ENCODE peak calls at places on chromosomes 3 and 15, in four cellular contexts. J, Z, V and R are unnamed samples.

GRCh38 chr3:27943106-27943505 is 221.0 kb upstream of the EOMES start:
- DNase-seq in J (no peak), Z (peak), V (no peak), R (no peak)

GRCh38 chr3:168081856-168082255 is 13.9 kb downstream of the GOLIM4 start:
- DNase-seq in J (no peak), Z (no peak), V (no peak), R (no peak)

GRCh38 chr3:156388469-156389150 is 166.3 kb downstream of the SSR3 start:
- DNase-seq in J (no peak), Z (no peak), V (no peak), R (no peak)

GRCh38 chr3:171811059-171811912 is 1.0 kb upstream of the PLD1 start:
- DNase-seq in J (peak), Z (peak), V (peak), R (no peak)

GRCh38 chr15:78306176-78306774 is 6.9 kb upstream of the SKIC8 start:
- DNase-seq in J (no peak), Z (no peak), V (peak), R (no peak)

GRCh38 chr3:184361532-184361931 is at the start of the genes CLCN2 and POLR2H:
- DNase-seq in J (no peak), Z (peak), V (peak), R (no peak)

GRCh38 chr15:47331796-47332480 is 385.4 kb upstream of the SEMA6D start:
- DNase-seq in J (no peak), Z (no peak), V (no peak), R (no peak)

GRCh38 chr15:73965730-73966103 is 26.4 kb downstream of the STOML1 start:
- DNase-seq in J (no peak), Z (no peak), V (no peak), R (no peak)

GRCh38 chr15:37140531-37141053 is 40.2 kb upstream of the MEIS2 start:
- DNase-seq in J (no peak), Z (no peak), V (no peak), R (no peak)

GRCh38 chr15:32867313-32867626 is 149.5 kb downstream of the GREM1 start:
- DNase-seq in J (peak), Z (no peak), V (peak), R (no peak)

GRCh38 chr3:182149594-182149993 is 437.9 kb downstream of the SOX2 start:
- DNase-seq in J (no peak), Z (peak), V (no peak), R (no peak)

DNA sequence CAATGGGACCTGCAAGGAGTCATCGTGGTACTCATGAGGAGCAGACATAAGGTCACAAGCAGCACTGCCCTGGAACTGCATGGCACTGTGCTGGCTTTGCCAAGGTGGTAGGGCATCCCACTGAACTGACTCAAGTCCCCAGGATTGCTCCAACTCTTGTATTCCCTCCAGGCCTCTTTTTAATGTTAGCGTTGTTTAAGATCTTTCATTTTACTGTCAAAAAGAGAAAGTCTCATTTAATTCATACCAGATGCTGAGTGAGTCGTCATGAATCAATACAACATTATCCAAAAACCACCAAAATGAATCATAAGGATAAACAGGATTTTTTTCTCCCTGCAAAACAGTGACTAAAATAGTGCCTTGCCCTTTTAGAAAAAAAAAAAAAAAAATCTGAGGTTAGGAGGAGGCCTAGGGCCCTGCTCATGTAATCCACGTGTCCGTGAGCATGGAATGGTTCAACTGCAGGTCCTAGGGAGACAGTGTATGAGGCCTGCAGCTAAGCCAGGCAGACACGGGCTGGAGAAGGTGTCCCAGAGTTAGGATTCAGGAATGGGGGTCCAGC is 36.7 kb upstream of the BLM start:
- DNase-seq in J (no peak), Z (no peak), V (no peak), R (no peak)
- TF ChIP-seq ESRRA in J (no peak), Z (no peak), V (no peak), R (no peak)

GRCh38 chr3:170364965-170365364 is 7.5 kb downstream of the SKIL start:
- DNase-seq in J (no peak), Z (no peak), V (no peak), R (no peak)

GRCh38 chr3:170367797-170368196 is 10.3 kb downstream of the SKIL start:
- DNase-seq in J (no peak), Z (no peak), V (no peak), R (no peak)

GRCh38 chr3:170372190-170372879 is 14.8 kb downstream of the SKIL start:
- DNase-seq in J (no peak), Z (no peak), V (no peak), R (no peak)

GRCh38 chr3:170363471-170363994 is 6.0 kb downstream of the SKIL start:
- DNase-seq in J (no peak), Z (no peak), V (no peak), R (no peak)

GRCh38 chr3:170368921-170369320 is 11.4 kb downstream of the SKIL start:
- DNase-seq in J (no peak), Z (no peak), V (no peak), R (no peak)
- TF ChIP-seq JUNB in J (no peak), Z (no peak), V (no peak), R (no peak)

GRCh38 chr15:98957655-98958054 is 49.9 kb downstream of the PGPEP1L start:
- DNase-seq in J (no peak), Z (no peak), V (no peak), R (no peak)

GRCh38 chr15:98959640-98960007 is 48.0 kb downstream of the PGPEP1L start:
- DNase-seq in J (no peak), Z (no peak), V (no peak), R (no peak)

GRCh38 chr15:98958076-98958475 is 49.5 kb downstream of the PGPEP1L start:
- DNase-seq in J (no peak), Z (no peak), V (no peak), R (no peak)

GRCh38 chr15:98960555-98961050 is 47.0 kb downstream of the PGPEP1L start:
- DNase-seq in J (no peak), Z (no peak), V (no peak), R (no peak)

DNA sequence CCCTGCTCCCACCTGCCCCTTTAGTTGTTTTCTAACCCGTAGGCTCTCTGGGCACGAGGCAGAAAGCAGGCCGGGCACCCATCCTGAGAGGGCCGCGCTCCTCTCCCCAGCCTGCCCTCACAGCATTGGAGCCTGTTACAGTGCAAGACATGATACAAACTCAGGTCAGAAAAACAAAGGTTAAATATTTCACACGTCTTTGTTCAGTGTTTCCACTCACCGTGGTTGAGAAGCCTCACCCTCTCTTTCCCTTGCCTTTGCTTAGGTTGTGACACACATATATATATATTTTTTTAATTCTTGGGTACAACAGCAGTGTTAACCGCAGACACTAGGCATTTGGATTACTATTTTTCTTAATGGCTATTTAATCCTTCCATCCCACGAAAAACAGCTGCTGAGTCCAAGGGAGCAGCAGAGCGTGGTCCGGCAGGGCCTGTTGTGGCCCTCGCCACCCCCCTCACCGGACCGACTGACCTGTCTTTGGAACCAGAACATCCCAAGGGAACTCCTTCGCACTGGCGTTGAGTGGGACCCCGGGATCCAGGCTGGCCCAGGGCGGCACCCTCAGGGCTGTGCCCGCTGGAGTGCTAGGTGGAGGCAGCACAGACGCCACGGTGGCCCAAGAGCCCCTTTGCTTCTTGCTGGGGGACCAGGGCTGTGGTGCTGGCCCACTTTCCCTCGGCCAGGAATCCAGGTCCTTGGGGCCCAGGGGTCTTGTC is 48.5 kb downstream of the PGPEP1L start:
- DNase-seq in J (no peak), Z (no peak), V (no peak), R (no peak)
- TF ChIP-seq ESRRA in J (no peak), Z (no peak), V (no peak), R (no peak)

GRCh38 chr15:101250331-101250730 is 1.5 kb downstream of the CHSY1 start:
- DNase-seq in J (no peak), Z (no peak), V (no peak), R (no peak)
- TF ChIP-seq JUNB in J (no peak), Z (no peak), V (no peak), R (no peak)

GRCh38 chr15:51876169-51876568 is 46.7 kb downstream of the TMOD3 start:
- DNase-seq in J (no peak), Z (no peak), V (no peak), R (no peak)

GRCh38 chr15:51878446-51879386 is 49.3 kb downstream of the TMOD3 start:
- DNase-seq in J (no peak), Z (no peak), V (peak), R (no peak)

GRCh38 chr15:51879555-51879954 is 50.1 kb downstream of the TMOD3 start:
- DNase-seq in J (no peak), Z (no peak), V (no peak), R (no peak)

GRCh38 chr15:51870774-51871173 is 41.3 kb downstream of the TMOD3 start:
- DNase-seq in J (no peak), Z (no peak), V (no peak), R (no peak)

GRCh38 chr15:51874751-51875644 is 45.5 kb downstream of the TMOD3 start:
- DNase-seq in J (peak), Z (peak), V (peak), R (no peak)
- TF ChIP-seq ESRRA in J (no peak), Z (no peak), V (no peak), R (no peak)

DNA sequence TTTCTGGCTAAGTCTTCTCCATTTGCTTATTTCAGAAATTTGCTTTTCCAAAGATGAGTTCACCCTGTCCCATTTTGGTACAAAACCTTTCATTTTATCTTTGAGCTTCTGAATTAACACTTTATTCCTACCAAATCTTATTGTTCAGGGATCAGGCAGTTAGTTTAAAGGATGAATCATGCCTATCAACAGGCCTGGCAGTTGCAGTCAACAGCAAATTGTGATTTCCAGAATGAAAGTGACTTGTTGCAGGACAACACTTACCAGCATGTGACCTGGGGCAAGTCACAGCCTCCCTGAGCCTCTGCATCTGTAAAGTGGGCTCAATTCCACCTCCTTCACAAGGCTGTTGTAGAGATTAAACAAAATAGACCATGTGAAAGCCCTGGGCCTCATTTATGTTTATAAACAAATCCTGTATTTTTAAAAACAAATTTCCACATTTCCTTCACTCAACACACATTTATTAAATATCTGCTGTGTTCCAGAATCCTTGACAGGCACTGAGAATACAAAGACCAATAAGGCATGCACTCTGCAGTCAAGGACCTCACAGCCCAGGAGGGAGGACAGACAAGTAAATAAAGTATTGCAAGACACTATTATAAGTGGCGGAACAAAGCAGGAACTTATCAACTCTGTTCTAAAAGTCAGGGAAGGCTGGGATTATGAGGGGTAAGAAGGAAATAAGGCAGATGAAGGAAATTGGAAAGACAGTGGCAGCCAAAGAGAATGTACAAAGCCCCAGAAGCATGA is 359.1 kb upstream of the IL12A start:
- DNase-seq in J (no peak), Z (no peak), V (no peak), R (no peak)
- TF ChIP-seq JUNB in J (no peak), Z (no peak), V (no peak), R (no peak)

GRCh38 chr3:74523811-74524210 is 90.6 kb downstream of the CNTN3 start:
- DNase-seq in J (no peak), Z (no peak), V (no peak), R (no peak)
- TF ChIP-seq ESRRA in J (no peak), Z (no peak), V (no peak), R (no peak)

GRCh38 chr3:178823556-178824229 is 247.9 kb downstream of the ZMAT3 start:
- DNase-seq in J (no peak), Z (no peak), V (peak), R (no peak)
- TF ChIP-seq JUNB in J (no peak), Z (no peak), V (no peak), R (no peak)

DNA sequence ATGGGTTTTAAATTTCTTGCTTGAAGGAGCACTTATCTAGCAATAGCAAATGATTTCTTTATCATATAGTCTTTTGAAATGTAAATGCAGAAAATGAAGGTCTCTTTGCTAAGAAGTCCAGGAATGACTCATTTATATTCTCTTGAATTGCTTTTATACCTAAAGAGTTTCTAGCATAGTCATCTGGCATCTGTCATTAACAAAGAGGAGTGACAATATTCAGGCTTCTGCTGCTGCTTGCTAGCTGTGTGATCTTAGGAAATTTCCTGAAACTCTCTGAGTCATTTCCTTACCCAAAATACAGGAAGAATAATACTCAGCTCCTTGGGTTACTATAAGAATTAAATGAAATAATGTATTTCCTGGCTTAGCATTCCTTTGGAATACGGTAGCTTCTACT is 527.7 kb downstream of the DIPK2A start:
- DNase-seq in J (no peak), Z (no peak), V (no peak), R (no peak)
- TF ChIP-seq ESRRA in J (no peak), Z (no peak), V (no peak), R (no peak)

GRCh38 chr15:25844542-25844941 is 18.6 kb downstream of the ATP10A start:
- DNase-seq in J (no peak), Z (no peak), V (no peak), R (no peak)

GRCh38 chr15:25848325-25848724 is 14.8 kb downstream of the ATP10A start:
- DNase-seq in J (no peak), Z (no peak), V (no peak), R (no peak)

GRCh38 chr15:25847066-25847465 is 16.1 kb downstream of the ATP10A start:
- DNase-seq in J (no peak), Z (no peak), V (no peak), R (no peak)

GRCh38 chr15:25844981-25845680 is 18.0 kb downstream of the ATP10A start:
- DNase-seq in J (no peak), Z (no peak), V (no peak), R (no peak)

GRCh38 chr15:25846377-25846776 is 16.8 kb downstream of the ATP10A start:
- DNase-seq in J (no peak), Z (no peak), V (no peak), R (no peak)
- TF ChIP-seq JUNB in J (no peak), Z (no peak), V (no peak), R (no peak)